ENCODE peak calls at places on chromosomes 16 and 17, in five cellular contexts. One of them, this sample, is unnamed.

GRCh38 chr17:66354981-66355380 is 52.6 kb downstream of the PRKCA start:
- DNase-seq in G401: no peak
- DNase-seq in smooth muscle cell of the brain vasculature: no peak
- DNase-seq in midbrain: no peak
- DNase-seq in astrocyte of the cerebellum: no peak
- DNase-seq in this sample: no peak

GRCh38 chr17:16351831-16352230 is 1.4 kb downstream of the CENPV start:
- DNase-seq in G401: peak
- DNase-seq in smooth muscle cell of the brain vasculature: no peak
- DNase-seq in midbrain: no peak
- DNase-seq in astrocyte of the cerebellum: no peak
- DNase-seq in this sample: no peak

GRCh38 chr16:73298562-73298961 is 250.6 kb upstream of the ZFHX3 start:
- DNase-seq in G401: no peak
- DNase-seq in smooth muscle cell of the brain vasculature: no peak
- DNase-seq in midbrain: no peak
- DNase-seq in astrocyte of the cerebellum: peak
- DNase-seq in this sample: no peak

GRCh38 chr16:89443727-89444084 is 46.7 kb downstream of the ANKRD11 start:
- DNase-seq in G401: peak
- DNase-seq in smooth muscle cell of the brain vasculature: no peak
- DNase-seq in midbrain: no peak
- DNase-seq in astrocyte of the cerebellum: no peak
- DNase-seq in this sample: peak

GRCh38 chr17:21376585-21376834 is 353 bp downstream of the KCNJ12 start:
- DNase-seq in G401: no peak
- DNase-seq in smooth muscle cell of the brain vasculature: no peak
- DNase-seq in midbrain: no peak
- DNase-seq in astrocyte of the cerebellum: no peak
- DNase-seq in this sample: no peak

GRCh38 chr16:49474741-49475140 is 101.1 kb downstream of the C16orf78 start:
- DNase-seq in G401: no peak
- DNase-seq in smooth muscle cell of the brain vasculature: no peak
- DNase-seq in midbrain: no peak
- DNase-seq in astrocyte of the cerebellum: no peak
- DNase-seq in this sample: no peak

GRCh38 chr17:5516060-5516792 is 29.9 kb downstream of the MIS12 start:
- DNase-seq in G401: no peak
- DNase-seq in smooth muscle cell of the brain vasculature: peak
- DNase-seq in midbrain: no peak
- DNase-seq in astrocyte of the cerebellum: peak
- DNase-seq in this sample: no peak

GRCh38 chr17:17515921-17516295 is 19.7 kb upstream of the RASD1 start:
- DNase-seq in G401: no peak
- DNase-seq in smooth muscle cell of the brain vasculature: no peak
- DNase-seq in midbrain: no peak
- DNase-seq in astrocyte of the cerebellum: no peak
- DNase-seq in this sample: no peak

GRCh38 chr16:81443688-81444447 is 740 bp upstream of the CMIP start:
- DNase-seq in G401: peak
- DNase-seq in smooth muscle cell of the brain vasculature: no peak
- DNase-seq in midbrain: no peak
- DNase-seq in astrocyte of the cerebellum: no peak
- DNase-seq in this sample: peak

GRCh38 chr16:66862023-66862520 is 17.9 kb downstream of the CA7 start:
- DNase-seq in G401: no peak
- DNase-seq in smooth muscle cell of the brain vasculature: no peak
- DNase-seq in midbrain: no peak
- DNase-seq in astrocyte of the cerebellum: no peak
- DNase-seq in this sample: no peak

GRCh38 chr17:540632-541031 is 174.0 kb downstream of the VPS53 start:
- DNase-seq in G401: no peak
- DNase-seq in smooth muscle cell of the brain vasculature: no peak
- DNase-seq in midbrain: no peak
- DNase-seq in astrocyte of the cerebellum: no peak
- DNase-seq in this sample: no peak

GRCh38 chr16:30948087-30948955 is 547 bp upstream of the ORAI3 start:
- DNase-seq in G401: peak
- DNase-seq in smooth muscle cell of the brain vasculature: peak
- DNase-seq in midbrain: peak
- DNase-seq in astrocyte of the cerebellum: peak
- DNase-seq in this sample: peak

GRCh38 chr16:90046122-90046970 is 27.1 kb upstream of the DBNDD1 start:
- DNase-seq in G401: no peak
- DNase-seq in smooth muscle cell of the brain vasculature: no peak
- DNase-seq in midbrain: no peak
- DNase-seq in astrocyte of the cerebellum: no peak
- DNase-seq in this sample: no peak

GRCh38 chr17:34076743-34077631 is 178.1 kb upstream of the CCL2 start:
- DNase-seq in G401: peak
- DNase-seq in smooth muscle cell of the brain vasculature: no peak
- DNase-seq in midbrain: no peak
- DNase-seq in astrocyte of the cerebellum: no peak
- DNase-seq in this sample: no peak

GRCh38 chr17:41367426-41368075 is 2.1 kb downstream of the KRT33B start:
- DNase-seq in G401: no peak
- DNase-seq in smooth muscle cell of the brain vasculature: no peak
- DNase-seq in midbrain: no peak
- DNase-seq in astrocyte of the cerebellum: no peak
- DNase-seq in this sample: no peak

GRCh38 chr17:36188891-36189306 is 7.7 kb downstream of the CCL3L1 start:
- DNase-seq in G401: no peak
- DNase-seq in smooth muscle cell of the brain vasculature: no peak
- DNase-seq in midbrain: no peak
- DNase-seq in astrocyte of the cerebellum: no peak
- DNase-seq in this sample: peak

GRCh38 chr16:64307431-64307830 is 814.4 kb downstream of the CDH11 start:
- DNase-seq in G401: no peak
- DNase-seq in smooth muscle cell of the brain vasculature: no peak
- DNase-seq in midbrain: no peak
- DNase-seq in astrocyte of the cerebellum: no peak
- DNase-seq in this sample: no peak

GRCh38 chr16:22372882-22373661 is 1.3 kb downstream of the CDR2 start:
- DNase-seq in G401: no peak
- DNase-seq in smooth muscle cell of the brain vasculature: no peak
- DNase-seq in midbrain: no peak
- DNase-seq in astrocyte of the cerebellum: no peak
- DNase-seq in this sample: no peak

GRCh38 chr17:7977039-7977438 is 25.4 kb upstream of the GUCY2D start:
- DNase-seq in G401: no peak
- DNase-seq in smooth muscle cell of the brain vasculature: no peak
- DNase-seq in midbrain: no peak
- DNase-seq in astrocyte of the cerebellum: no peak
- DNase-seq in this sample: no peak

GRCh38 chr17:77611791-77612466 is 346.6 kb upstream of the TNRC6C start:
- DNase-seq in G401: no peak
- DNase-seq in smooth muscle cell of the brain vasculature: no peak
- DNase-seq in midbrain: no peak
- DNase-seq in astrocyte of the cerebellum: no peak
- DNase-seq in this sample: no peak

GRCh38 chr16:74186589-74186988 is 110.0 kb upstream of the PSMD7 start:
- DNase-seq in G401: no peak
- DNase-seq in smooth muscle cell of the brain vasculature: peak
- DNase-seq in midbrain: no peak
- DNase-seq in astrocyte of the cerebellum: no peak
- DNase-seq in this sample: no peak

GRCh38 chr17:58187063-58187462 is 5.5 kb upstream of the EPX start:
- DNase-seq in G401: no peak
- DNase-seq in smooth muscle cell of the brain vasculature: no peak
- DNase-seq in midbrain: no peak
- DNase-seq in astrocyte of the cerebellum: no peak
- DNase-seq in this sample: no peak

GRCh38 chr16:51982715-51983680 is 563.9 kb downstream of the TOX3 start:
- DNase-seq in G401: peak
- DNase-seq in smooth muscle cell of the brain vasculature: peak
- DNase-seq in midbrain: peak
- DNase-seq in astrocyte of the cerebellum: peak
- DNase-seq in this sample: no peak

GRCh38 chr16:87436225-87437172 is 44.4 kb downstream of the MAP1LC3B start:
- DNase-seq in G401: no peak
- DNase-seq in smooth muscle cell of the brain vasculature: no peak
- DNase-seq in midbrain: no peak
- DNase-seq in astrocyte of the cerebellum: peak
- DNase-seq in this sample: no peak

GRCh38 chr16:28924399-28924761 is 658 bp downstream of the RABEP2 start:
- DNase-seq in G401: no peak
- DNase-seq in smooth muscle cell of the brain vasculature: no peak
- DNase-seq in midbrain: no peak
- DNase-seq in astrocyte of the cerebellum: no peak
- DNase-seq in this sample: no peak

GRCh38 chr17:33527290-33527689 is 234.2 kb upstream of the ASIC2 start:
- DNase-seq in G401: no peak
- DNase-seq in smooth muscle cell of the brain vasculature: no peak
- DNase-seq in midbrain: no peak
- DNase-seq in astrocyte of the cerebellum: no peak
- DNase-seq in this sample: no peak

GRCh38 chr16:4412159-4412558 is 4.2 kb downstream of the CORO7 start:
- DNase-seq in G401: no peak
- DNase-seq in smooth muscle cell of the brain vasculature: no peak
- DNase-seq in midbrain: no peak
- DNase-seq in astrocyte of the cerebellum: no peak
- DNase-seq in this sample: no peak

GRCh38 chr17:7932949-7933348 is 943 bp downstream of the CNTROB start:
- DNase-seq in G401: no peak
- DNase-seq in smooth muscle cell of the brain vasculature: peak
- DNase-seq in midbrain: no peak
- DNase-seq in astrocyte of the cerebellum: no peak
- DNase-seq in this sample: no peak

GRCh38 chr16:56513972-56514371 is 5.9 kb downstream of the BBS2 start:
- DNase-seq in G401: peak
- DNase-seq in smooth muscle cell of the brain vasculature: peak
- DNase-seq in midbrain: peak
- DNase-seq in astrocyte of the cerebellum: peak
- DNase-seq in this sample: peak

GRCh38 chr17:51371732-51372151 is 111.4 kb downstream of the UTP18 start:
- DNase-seq in G401: peak
- DNase-seq in smooth muscle cell of the brain vasculature: peak
- DNase-seq in midbrain: peak
- DNase-seq in astrocyte of the cerebellum: peak
- DNase-seq in this sample: no peak

GRCh38 chr16:14344292-14344691 is 273.2 kb downstream of the MRTFB start:
- DNase-seq in G401: no peak
- DNase-seq in smooth muscle cell of the brain vasculature: no peak
- DNase-seq in midbrain: no peak
- DNase-seq in astrocyte of the cerebellum: no peak
- DNase-seq in this sample: no peak

GRCh38 chr16:13643412-13643811 is 276.5 kb upstream of the ERCC4 start:
- DNase-seq in G401: no peak
- DNase-seq in smooth muscle cell of the brain vasculature: no peak
- DNase-seq in midbrain: no peak
- DNase-seq in astrocyte of the cerebellum: no peak
- DNase-seq in this sample: no peak

GRCh38 chr16:626787-627457 is 3.9 kb upstream of the WFIKKN1 start:
- DNase-seq in G401: no peak
- DNase-seq in smooth muscle cell of the brain vasculature: peak
- DNase-seq in midbrain: no peak
- DNase-seq in astrocyte of the cerebellum: peak
- DNase-seq in this sample: no peak